ENCODE peak calls at places on chromosome 10, in six cellular contexts. One of them, this sample, is unnamed.

GRCh38 chr10:43250925-43251663 is 15.8 kb downstream of the RASGEF1A start:
- DNase-seq in transverse colon: no peak
- DNase-seq in GM12891: no peak
- DNase-seq in GM12892: peak
- DNase-seq in endothelial cell of umbilical vein: no peak
- DNase-seq in suprapubic skin: peak
- DNase-seq in this sample: peak

GRCh38 chr10:59381687-59382086 is 19.3 kb upstream of the FAM13C start:
- DNase-seq in transverse colon: no peak
- DNase-seq in GM12891: no peak
- DNase-seq in GM12892: no peak
- DNase-seq in endothelial cell of umbilical vein: no peak
- DNase-seq in suprapubic skin: no peak
- DNase-seq in this sample: no peak

GRCh38 chr10:110746254-110746826 is 102.2 kb downstream of the RBM20 start:
- DNase-seq in transverse colon: peak
- DNase-seq in GM12891: no peak
- DNase-seq in GM12892: no peak
- DNase-seq in endothelial cell of umbilical vein: peak
- DNase-seq in suprapubic skin: no peak
- DNase-seq in this sample: peak

GRCh38 chr10:43195557-43195956 is 57.3 kb downstream of the CSGALNACT2 start:
- DNase-seq in transverse colon: no peak
- DNase-seq in GM12891: no peak
- DNase-seq in GM12892: no peak
- DNase-seq in endothelial cell of umbilical vein: no peak
- DNase-seq in suprapubic skin: no peak
- DNase-seq in this sample: no peak

GRCh38 chr10:122342293-122343134 is 32.0 kb upstream of the PLEKHA1 start:
- DNase-seq in transverse colon: peak
- DNase-seq in GM12891: peak
- DNase-seq in GM12892: peak
- DNase-seq in endothelial cell of umbilical vein: peak
- DNase-seq in suprapubic skin: no peak
- DNase-seq in this sample: no peak

GRCh38 chr10:43265799-43266721 is 805 bp downstream of the RASGEF1A start:
- DNase-seq in transverse colon: peak
- DNase-seq in GM12891: peak
- DNase-seq in GM12892: peak
- DNase-seq in endothelial cell of umbilical vein: no peak
- DNase-seq in suprapubic skin: peak
- DNase-seq in this sample: peak

GRCh38 chr10:94212876-94213595 is 149.7 kb downstream of the NOC3L start:
- DNase-seq in transverse colon: peak
- DNase-seq in GM12891: no peak
- DNase-seq in GM12892: no peak
- DNase-seq in endothelial cell of umbilical vein: no peak
- DNase-seq in suprapubic skin: no peak
- DNase-seq in this sample: no peak

GRCh38 chr10:64011871-64012714 is 490.9 kb downstream of the REEP3 start:
- DNase-seq in transverse colon: no peak
- DNase-seq in GM12891: no peak
- DNase-seq in GM12892: no peak
- DNase-seq in endothelial cell of umbilical vein: no peak
- DNase-seq in suprapubic skin: no peak
- DNase-seq in this sample: no peak

GRCh38 chr10:115432188-115432819 is 339.1 kb downstream of the ATRNL1 start:
- DNase-seq in transverse colon: no peak
- DNase-seq in GM12891: no peak
- DNase-seq in GM12892: no peak
- DNase-seq in endothelial cell of umbilical vein: peak
- DNase-seq in suprapubic skin: no peak
- DNase-seq in this sample: no peak

GRCh38 chr10:62186999-62187695 is 81.5 kb downstream of the RTKN2 start:
- DNase-seq in transverse colon: no peak
- DNase-seq in GM12891: no peak
- DNase-seq in GM12892: no peak
- DNase-seq in endothelial cell of umbilical vein: no peak
- DNase-seq in suprapubic skin: no peak
- DNase-seq in this sample: no peak

GRCh38 chr10:97623277-97623676 is 10.0 kb downstream of the MORN4 start:
- DNase-seq in transverse colon: no peak
- DNase-seq in GM12891: no peak
- DNase-seq in GM12892: no peak
- DNase-seq in endothelial cell of umbilical vein: no peak
- DNase-seq in suprapubic skin: no peak
- DNase-seq in this sample: no peak

GRCh38 chr10:60098676-60099601 is 192.6 kb upstream of the CCDC6 start:
- DNase-seq in transverse colon: no peak
- DNase-seq in GM12891: no peak
- DNase-seq in GM12892: no peak
- DNase-seq in endothelial cell of umbilical vein: peak
- DNase-seq in suprapubic skin: no peak
- DNase-seq in this sample: no peak

GRCh38 chr10:28282341-28282740 is 20.5 kb downstream of the MPP7 start:
- DNase-seq in transverse colon: no peak
- DNase-seq in GM12891: no peak
- DNase-seq in GM12892: no peak
- DNase-seq in endothelial cell of umbilical vein: no peak
- DNase-seq in suprapubic skin: no peak
- DNase-seq in this sample: no peak

GRCh38 chr10:103062854-103063642 is 130.0 kb downstream of the NT5C2 start:
- DNase-seq in transverse colon: no peak
- DNase-seq in GM12891: no peak
- DNase-seq in GM12892: no peak
- DNase-seq in endothelial cell of umbilical vein: no peak
- DNase-seq in suprapubic skin: no peak
- DNase-seq in this sample: no peak

GRCh38 chr10:98265403-98266378 is 2.3 kb downstream of the LOXL4 start:
- DNase-seq in transverse colon: no peak
- DNase-seq in GM12891: no peak
- DNase-seq in GM12892: no peak
- DNase-seq in endothelial cell of umbilical vein: no peak
- DNase-seq in suprapubic skin: peak
- DNase-seq in this sample: no peak

GRCh38 chr10:117132751-117133231 is 5.3 kb downstream of the VAX1 start:
- DNase-seq in transverse colon: no peak
- DNase-seq in GM12891: no peak
- DNase-seq in GM12892: no peak
- DNase-seq in endothelial cell of umbilical vein: no peak
- DNase-seq in suprapubic skin: no peak
- DNase-seq in this sample: no peak

GRCh38 chr10:24503627-24504320 is 219.9 kb downstream of the ARHGAP21 start:
- DNase-seq in transverse colon: peak
- DNase-seq in GM12891: peak
- DNase-seq in GM12892: peak
- DNase-seq in endothelial cell of umbilical vein: peak
- DNase-seq in suprapubic skin: no peak
- DNase-seq in this sample: peak

GRCh38 chr10:101493782-101494281 is 94.2 kb downstream of the POLL start:
- DNase-seq in transverse colon: no peak
- DNase-seq in GM12891: no peak
- DNase-seq in GM12892: no peak
- DNase-seq in endothelial cell of umbilical vein: no peak
- DNase-seq in suprapubic skin: no peak
- DNase-seq in this sample: no peak

GRCh38 chr10:52729259-52730104 is 43.1 kb downstream of the MBL2 start:
- DNase-seq in transverse colon: no peak
- DNase-seq in GM12891: no peak
- DNase-seq in GM12892: no peak
- DNase-seq in endothelial cell of umbilical vein: peak
- DNase-seq in suprapubic skin: no peak
- DNase-seq in this sample: no peak

GRCh38 chr10:111037868-111038267 is 39.0 kb upstream of the ADRA2A start:
- DNase-seq in transverse colon: no peak
- DNase-seq in GM12891: no peak
- DNase-seq in GM12892: no peak
- DNase-seq in endothelial cell of umbilical vein: no peak
- DNase-seq in suprapubic skin: no peak
- DNase-seq in this sample: no peak

GRCh38 chr10:31422634-31423033 is 103.6 kb downstream of the ZEB1 start:
- DNase-seq in transverse colon: no peak
- DNase-seq in GM12891: no peak
- DNase-seq in GM12892: no peak
- DNase-seq in endothelial cell of umbilical vein: no peak
- DNase-seq in suprapubic skin: no peak
- DNase-seq in this sample: no peak

DNA sequence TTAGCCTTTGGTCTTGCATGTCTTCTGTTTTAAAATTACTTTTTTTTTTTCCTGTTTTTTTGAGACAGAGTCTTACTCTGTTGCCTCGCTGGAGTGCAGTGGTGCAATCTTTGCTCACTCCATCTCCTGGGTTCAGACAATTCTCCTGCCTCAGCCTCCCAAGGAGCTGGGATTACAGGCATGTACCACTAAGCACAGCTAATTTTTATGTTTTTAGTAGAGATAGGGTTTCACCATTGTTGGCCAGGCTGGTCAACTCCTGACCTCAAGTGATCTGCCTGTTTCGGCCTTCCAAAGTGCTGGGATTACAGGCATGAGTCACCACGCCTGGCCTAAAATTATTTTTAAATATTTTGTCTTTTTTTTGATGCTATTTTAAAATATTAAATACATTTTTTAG is 38.5 kb downstream of the MLLT10 start:
- DNase-seq in transverse colon: no peak
- DNase-seq in GM12891: no peak
- DNase-seq in GM12892: no peak
- DNase-seq in endothelial cell of umbilical vein: no peak
- DNase-seq in suprapubic skin: no peak
- DNase-seq in this sample: no peak
- TF ChIP-seq POLR2AphosphoS5 in transverse colon: no peak
- TF ChIP-seq POLR2AphosphoS5 in GM12891: no peak
- TF ChIP-seq POLR2AphosphoS5 in GM12892: no peak
- TF ChIP-seq POLR2AphosphoS5 in endothelial cell of umbilical vein: no peak
- TF ChIP-seq POLR2AphosphoS5 in suprapubic skin: no peak
- TF ChIP-seq POLR2AphosphoS5 in this sample: peak

GRCh38 chr10:29501692-29502091 is 133.1 kb downstream of the SVIL start:
- DNase-seq in transverse colon: no peak
- DNase-seq in GM12891: no peak
- DNase-seq in GM12892: no peak
- DNase-seq in endothelial cell of umbilical vein: no peak
- DNase-seq in suprapubic skin: no peak
- DNase-seq in this sample: no peak
- TF ChIP-seq POLR2AphosphoS5 in transverse colon: no peak
- TF ChIP-seq POLR2AphosphoS5 in GM12891: no peak
- TF ChIP-seq POLR2AphosphoS5 in GM12892: no peak
- TF ChIP-seq POLR2AphosphoS5 in endothelial cell of umbilical vein: no peak
- TF ChIP-seq POLR2AphosphoS5 in suprapubic skin: no peak
- TF ChIP-seq POLR2AphosphoS5 in this sample: peak

GRCh38 chr10:19888061-19888660 is 71.9 kb downstream of the PLXDC2 start:
- DNase-seq in transverse colon: no peak
- DNase-seq in GM12891: no peak
- DNase-seq in GM12892: no peak
- DNase-seq in endothelial cell of umbilical vein: no peak
- DNase-seq in suprapubic skin: no peak
- DNase-seq in this sample: no peak

GRCh38 chr10:19889279-19889678 is 73.0 kb downstream of the PLXDC2 start:
- DNase-seq in transverse colon: no peak
- DNase-seq in GM12891: no peak
- DNase-seq in GM12892: no peak
- DNase-seq in endothelial cell of umbilical vein: no peak
- DNase-seq in suprapubic skin: no peak
- DNase-seq in this sample: no peak

GRCh38 chr10:19892677-19893076 is 76.4 kb downstream of the PLXDC2 start:
- DNase-seq in transverse colon: no peak
- DNase-seq in GM12891: no peak
- DNase-seq in GM12892: no peak
- DNase-seq in endothelial cell of umbilical vein: no peak
- DNase-seq in suprapubic skin: no peak
- DNase-seq in this sample: no peak

GRCh38 chr10:19891429-19891828 is 75.2 kb downstream of the PLXDC2 start:
- DNase-seq in transverse colon: no peak
- DNase-seq in GM12891: no peak
- DNase-seq in GM12892: no peak
- DNase-seq in endothelial cell of umbilical vein: no peak
- DNase-seq in suprapubic skin: no peak
- DNase-seq in this sample: no peak
- TF ChIP-seq POLR2AphosphoS5 in transverse colon: no peak
- TF ChIP-seq POLR2AphosphoS5 in GM12891: no peak
- TF ChIP-seq POLR2AphosphoS5 in GM12892: no peak
- TF ChIP-seq POLR2AphosphoS5 in endothelial cell of umbilical vein: no peak
- TF ChIP-seq POLR2AphosphoS5 in suprapubic skin: no peak
- TF ChIP-seq POLR2AphosphoS5 in this sample: no peak

GRCh38 chr10:112953760-112954159 is 3.7 kb downstream of the TCF7L2 start:
- DNase-seq in transverse colon: no peak
- DNase-seq in GM12891: no peak
- DNase-seq in GM12892: no peak
- DNase-seq in endothelial cell of umbilical vein: peak
- DNase-seq in suprapubic skin: no peak
- DNase-seq in this sample: no peak

GRCh38 chr10:112956631-112957350 is 6.7 kb downstream of the TCF7L2 start:
- DNase-seq in transverse colon: peak
- DNase-seq in GM12891: no peak
- DNase-seq in GM12892: no peak
- DNase-seq in endothelial cell of umbilical vein: peak
- DNase-seq in suprapubic skin: no peak
- DNase-seq in this sample: no peak

GRCh38 chr10:112954974-112955735 is 5.1 kb downstream of the TCF7L2 start:
- DNase-seq in transverse colon: no peak
- DNase-seq in GM12891: no peak
- DNase-seq in GM12892: no peak
- DNase-seq in endothelial cell of umbilical vein: peak
- DNase-seq in suprapubic skin: no peak
- DNase-seq in this sample: no peak

GRCh38 chr10:112957589-112958202 is 7.6 kb downstream of the TCF7L2 start:
- DNase-seq in transverse colon: no peak
- DNase-seq in GM12891: no peak
- DNase-seq in GM12892: no peak
- DNase-seq in endothelial cell of umbilical vein: no peak
- DNase-seq in suprapubic skin: no peak
- DNase-seq in this sample: no peak

GRCh38 chr10:112955736-112956421 is 5.8 kb downstream of the TCF7L2 start:
- DNase-seq in transverse colon: peak
- DNase-seq in GM12891: no peak
- DNase-seq in GM12892: no peak
- DNase-seq in endothelial cell of umbilical vein: peak
- DNase-seq in suprapubic skin: no peak
- DNase-seq in this sample: no peak
- TF ChIP-seq POLR2AphosphoS5 in transverse colon: no peak
- TF ChIP-seq POLR2AphosphoS5 in GM12891: no peak
- TF ChIP-seq POLR2AphosphoS5 in GM12892: no peak
- TF ChIP-seq POLR2AphosphoS5 in endothelial cell of umbilical vein: no peak
- TF ChIP-seq POLR2AphosphoS5 in suprapubic skin: no peak
- TF ChIP-seq POLR2AphosphoS5 in this sample: peak

GRCh38 chr10:72316386-72316700 is 38.4 kb downstream of the DNAJB12 start:
- DNase-seq in transverse colon: no peak
- DNase-seq in GM12891: no peak
- DNase-seq in GM12892: no peak
- DNase-seq in endothelial cell of umbilical vein: no peak
- DNase-seq in suprapubic skin: no peak
- DNase-seq in this sample: no peak

GRCh38 chr10:72315054-72315453 is 39.7 kb downstream of the DNAJB12 start:
- DNase-seq in transverse colon: no peak
- DNase-seq in GM12891: no peak
- DNase-seq in GM12892: peak
- DNase-seq in endothelial cell of umbilical vein: no peak
- DNase-seq in suprapubic skin: no peak
- DNase-seq in this sample: no peak

GRCh38 chr10:72314263-72314662 is 40.5 kb downstream of the DNAJB12 start:
- DNase-seq in transverse colon: no peak
- DNase-seq in GM12891: no peak
- DNase-seq in GM12892: no peak
- DNase-seq in endothelial cell of umbilical vein: no peak
- DNase-seq in suprapubic skin: no peak
- DNase-seq in this sample: no peak

GRCh38 chr10:72316748-72317435 is 37.8 kb downstream of the DNAJB12 start:
- DNase-seq in transverse colon: peak
- DNase-seq in GM12891: no peak
- DNase-seq in GM12892: peak
- DNase-seq in endothelial cell of umbilical vein: peak
- DNase-seq in suprapubic skin: no peak
- DNase-seq in this sample: peak

GRCh38 chr10:72315611-72316385 is 38.9 kb downstream of the DNAJB12 start:
- DNase-seq in transverse colon: peak
- DNase-seq in GM12891: no peak
- DNase-seq in GM12892: no peak
- DNase-seq in endothelial cell of umbilical vein: peak
- DNase-seq in suprapubic skin: no peak
- DNase-seq in this sample: peak
- TF ChIP-seq POLR2AphosphoS5 in transverse colon: no peak
- TF ChIP-seq POLR2AphosphoS5 in GM12891: no peak
- TF ChIP-seq POLR2AphosphoS5 in GM12892: no peak
- TF ChIP-seq POLR2AphosphoS5 in endothelial cell of umbilical vein: no peak
- TF ChIP-seq POLR2AphosphoS5 in suprapubic skin: peak
- TF ChIP-seq POLR2AphosphoS5 in this sample: peak

This sample was measured in stomach.